ENCODE peak calls at places on chromosome 4, in five cellular contexts. O is aorta, T is cardiac muscle cell, E is IMR-90, V is OCI-LY7. A is an unnamed sample.

GRCh38 chr4:140926672-140927071 is 170.5 kb upstream of the TBC1D9 start:
- DNase-seq in O (no peak), T (no peak), E (peak; percentile 45), V (no peak), A (no peak)

GRCh38 chr4:168021666-168022065 is 70.7 kb upstream of the ANXA10 start:
- DNase-seq in V (no peak), T (no peak), O (no peak), E (peak; percentile 47), A (no peak)

GRCh38 chr4:123415977-123416376 is 19.4 kb downstream of the SPRY1 start:
- DNase-seq in O (peak; percentile 64), T (no peak), E (peak; percentile 45), V (no peak), A (no peak)

GRCh38 chr4:85474356-85474755 is 594 bp upstream of the ARHGAP24 start:
- DNase-seq in T (no peak), E (no peak), V (no peak), O (no peak), A (no peak)

GRCh38 chr4:76067652-76068286 is 6.7 kb upstream of the ART3 start:
- DNase-seq in V (peak; percentile 72), O (no peak), T (peak; percentile 80), E (peak; percentile 76), A (no peak)

GRCh38 chr4:173212379-173212778 is 43.8 kb downstream of the GALNT7 start:
- DNase-seq in E (peak; percentile 13), V (no peak), T (no peak), O (no peak), A (no peak)

GRCh38 chr4:13415068-13415785 is 68.9 kb downstream of the RAB28 start:
- DNase-seq in O (peak; percentile 72), V (no peak), E (no peak), T (no peak), A (no peak)

GRCh38 chr4:5959221-5959982 is 58.8 kb downstream of the C4orf50 start:
- DNase-seq in E (no peak), V (no peak), O (no peak), T (no peak), A (no peak)

GRCh38 chr4:150328496-150328895 is 250.3 kb downstream of the DCLK2 start:
- DNase-seq in V (no peak), O (no peak), E (no peak), T (no peak), A (no peak)

GRCh38 chr4:166481739-166482138 is 608.7 kb downstream of the TLL1 start:
- DNase-seq in V (no peak), T (no peak), O (no peak), E (no peak), A (no peak)

GRCh38 chr4:77593101-77593500 is 12.5 kb upstream of the CXCL13 start:
- DNase-seq in O (no peak), E (no peak), V (no peak), T (no peak), A (no peak)

GRCh38 chr4:1248262-1249147 is at the start of gene CTBP1:
- DNase-seq in T (peak; percentile 91), V (peak; percentile 92), O (peak; percentile 92), E (peak; percentile 83), A (no peak)

GRCh38 chr4:158371158-158371557 is 150.5 kb upstream of the RXFP1 start:
- DNase-seq in T (no peak), V (no peak), O (no peak), E (peak; percentile 65), A (no peak)

GRCh38 chr4:122045533-122045932 is 93.7 kb upstream of the TRPC3 start:
- DNase-seq in E (peak; percentile 96), V (no peak), T (peak; percentile 50), O (no peak), A (peak; percentile 75)

GRCh38 chr4:158090323-158090722 is 82.5 kb downstream of the GASK1B start:
- DNase-seq in E (peak; percentile 11), T (no peak), V (no peak), O (no peak), A (no peak)

GRCh38 chr4:6753103-6753560 is 29.4 kb upstream of the KIAA0232 start:
- DNase-seq in O (peak; percentile 78), V (no peak), E (no peak), T (peak; percentile 57), A (no peak)

GRCh38 chr4:182264139-182264752 is 21.0 kb downstream of the TENM3 start:
- DNase-seq in T (no peak), O (no peak), V (no peak), E (no peak), A (no peak)

GRCh38 chr4:89528525-89529133 is 221.0 kb upstream of the GPRIN3 start:
- DNase-seq in T (no peak), V (no peak), O (no peak), E (no peak), A (no peak)

GRCh38 chr4:147360301-147360700 is 120.6 kb upstream of the EDNRA start:
- DNase-seq in V (no peak), E (peak; percentile 92), T (no peak), O (no peak), A (no peak)

GRCh38 chr4:76546282-76547166 is 111.5 kb downstream of the SHROOM3 start:
- DNase-seq in O (peak; percentile 83), T (no peak), E (peak; percentile 86), V (no peak), A (no peak)

GRCh38 chr4:56880572-56880971 is 27.1 kb upstream of the REST start:
- DNase-seq in O (no peak), V (no peak), T (no peak), E (no peak), A (no peak)

GRCh38 chr4:161252520-161253141 is 911.2 kb downstream of the FSTL5 start:
- DNase-seq in E (peak; percentile 0), O (no peak), T (peak; percentile 37), V (peak; percentile 26), A (no peak)

GRCh38 chr4:153067376-153067775 is 131.3 kb downstream of the FHDC1 start:
- DNase-seq in E (peak; percentile 45), O (no peak), V (no peak), T (peak; percentile 57), A (no peak)

GRCh38 chr4:17613761-17614415 is 553 bp upstream of the MED28 start:
- DNase-seq in O (no peak), V (peak; percentile 16), T (peak; percentile 1), E (peak; percentile 87), A (no peak)

GRCh38 chr4:39976945-39977488 is 694 bp downstream of the PDS5A start:
- DNase-seq in E (no peak), V (no peak), T (peak; percentile 40), O (peak; percentile 83), A (no peak)

GRCh38 chr4:116244771-116245170 is 840.6 kb downstream of the TRAM1L1 start:
- DNase-seq in T (no peak), V (no peak), E (no peak), O (no peak), A (no peak)

GRCh38 chr4:155666701-155667537 is at the start of gene GUCY1A1:
- DNase-seq in T (peak; percentile 76), E (no peak), V (no peak), O (peak; percentile 81), A (no peak)

GRCh38 chr4:88940506-88940905 is 116.5 kb downstream of the FAM13A start:
- DNase-seq in E (no peak), V (no peak), T (no peak), O (no peak), A (no peak)

GRCh38 chr4:46909078-46909477 is at the start of gene COX7B2:
- DNase-seq in E (no peak), O (no peak), V (no peak), T (no peak), A (no peak)

GRCh38 chr4:150431221-150431620 is 150.7 kb upstream of the MAB21L2 start:
- DNase-seq in O (no peak), T (no peak), V (no peak), E (no peak), A (no peak)

GRCh38 chr4:113212613-113213012 is 163.2 kb downstream of the ANK2 start:
- DNase-seq in E (no peak), T (no peak), V (no peak), O (no peak), A (no peak)

GRCh38 chr4:165328101-165328425 is 594 bp downstream of the MSMO1 start:
- DNase-seq in E (no peak), O (no peak), V (no peak), T (no peak), A (no peak)

GRCh38 chr4:165327211-165328100 is at the start of gene MSMO1:
- DNase-seq in V (peak; percentile 99), O (peak; percentile 100), T (peak; percentile 99), E (peak; percentile 99), A (no peak)

GRCh38 chr4:165328708-165329107 is 1.2 kb downstream of the MSMO1 start:
- DNase-seq in O (no peak), T (no peak), V (no peak), E (no peak), A (no peak)

GRCh38 chr4:165325732-165326512 is 1.5 kb upstream of the MSMO1 start:
- DNase-seq in T (no peak), E (peak; percentile 93), V (no peak), O (no peak), A (no peak)

GRCh38 chr4:165326831-165327210 is 648 bp upstream of the MSMO1 start:
- DNase-seq in V (peak; percentile 62), E (peak; percentile 9), T (peak; percentile 36), O (no peak), A (no peak)
- H3K4me1 ChIP-seq in V (peaks cover 40% of the 10 kb centered on the region), E (peaks cover 3% of the 10 kb centered on the region), T (peaks cover 22% of the 10 kb centered on the region), O (no peaks in the 10 kb centered on the region), A (peaks cover 32% of the 10 kb centered on the region)

DNA sequence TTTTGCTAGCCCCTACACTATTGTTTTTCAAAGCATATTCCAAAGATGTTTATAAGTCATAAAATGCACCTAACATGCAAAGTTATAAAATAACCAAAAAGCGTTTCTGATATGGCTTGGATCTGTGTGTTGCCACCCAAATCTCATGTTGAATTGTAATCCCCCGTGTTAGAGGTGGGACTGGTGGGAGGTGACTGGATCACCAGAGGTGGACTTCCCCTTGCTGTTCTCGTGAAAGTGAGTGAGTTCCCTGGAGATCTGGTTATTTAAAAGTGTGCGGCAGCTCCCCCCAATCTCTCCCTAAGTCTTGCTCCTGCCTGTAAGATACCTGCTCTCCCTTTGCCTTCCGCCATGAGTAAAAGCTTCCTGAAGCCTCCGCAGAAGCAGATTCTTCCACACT is 22.8 kb upstream of the SORBS2 start:
- DNase-seq in T (no peak), O (no peak), V (no peak), E (no peak), A (no peak)
- H3K4me1 ChIP-seq in T (peaks cover 76% of the 10 kb centered on the region), O (no peaks in the 10 kb centered on the region), V (no peaks in the 10 kb centered on the region), E (peaks cover 15% of the 10 kb centered on the region), A (peaks cover 18% of the 10 kb centered on the region)

DNA sequence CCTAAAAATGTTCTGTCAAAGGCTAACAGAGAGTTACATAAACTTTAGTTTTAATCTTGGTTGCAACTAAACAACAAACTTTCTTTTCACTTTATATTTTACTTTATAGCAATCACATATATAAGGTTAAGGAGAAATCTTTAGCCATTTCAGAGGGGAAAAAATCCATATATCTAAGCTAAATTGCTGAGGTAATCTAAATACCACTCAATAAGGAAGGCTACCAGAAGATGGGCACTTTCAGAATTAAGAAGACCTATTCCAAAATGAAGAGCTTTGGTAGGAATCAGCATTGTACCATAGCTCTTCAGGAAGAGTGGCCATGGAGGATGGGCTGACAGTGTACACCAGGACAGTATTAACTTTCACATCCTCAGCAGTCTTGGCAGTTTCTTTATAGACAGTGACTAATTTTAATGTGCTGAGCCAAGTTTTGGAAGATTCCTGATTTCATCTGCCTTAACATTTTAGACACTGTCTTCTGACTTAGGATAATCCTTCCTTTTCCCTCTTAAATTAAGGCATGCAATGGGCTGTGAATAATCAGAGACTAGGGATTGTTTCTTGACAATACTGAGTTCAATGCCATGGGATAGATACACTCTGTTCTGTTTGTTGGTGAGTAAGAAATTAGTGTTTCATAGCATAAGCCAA is 7.1 kb downstream of the FAT4 start:
- DNase-seq in T (no peak), E (peak; percentile 61), O (no peak), V (no peak), A (peak; percentile 13)
- H3K4me1 ChIP-seq in T (no peaks in the 10 kb centered on the region), E (peaks cover 6% of the 10 kb centered on the region), O (peaks cover 13% of the 10 kb centered on the region), V (no peaks in the 10 kb centered on the region), A (peaks cover 22% of the 10 kb centered on the region)

GRCh38 chr4:2450394-2451035 is 18.4 kb upstream of the RNF4 start:
- DNase-seq in E (no peak), T (no peak), O (peak; percentile 64), V (no peak), A (no peak)
- H3K4me1 ChIP-seq in E (no peaks in the 10 kb centered on the region), T (no peaks in the 10 kb centered on the region), O (no peaks in the 10 kb centered on the region), V (peaks cover 12% of the 10 kb centered on the region), A (no peaks in the 10 kb centered on the region)

A was measured in keratinocyte.